ENCODE peak calls at places on chromosomes 7 and 10, in five cellular contexts. K, Q, S, G and E are unnamed samples.

GRCh38 chr10:44828515-44829142 is 82.5 kb upstream of the TMEM72 start:
- DNase-seq in K (no peak), Q (no peak), S (no peak), G (no peak), E (peak)

GRCh38 chr7:152366662-152367061 is 69.1 kb downstream of the KMT2C start:
- DNase-seq in K (peak), Q (no peak), S (no peak), G (no peak), E (peak)

GRCh38 chr7:157423348-157423747 is 86.5 kb downstream of the DNAJB6 start:
- DNase-seq in K (no peak), Q (no peak), S (no peak), G (no peak), E (no peak)

GRCh38 chr7:96794063-96794462 is 84.4 kb upstream of the SEM1 start:
- DNase-seq in K (no peak), Q (no peak), S (no peak), G (no peak), E (no peak)

GRCh38 chr7:131244259-131244852 is 83.3 kb upstream of the MKLN1 start:
- DNase-seq in K (no peak), Q (peak), S (peak), G (peak), E (peak)

GRCh38 chr10:97163646-97164535 is 21.9 kb downstream of the SLIT1 start:
- DNase-seq in K (peak), Q (no peak), S (no peak), G (no peak), E (no peak)

GRCh38 chr7:35725280-35725680 is 30.3 kb upstream of the HERPUD2 start:
- DNase-seq in K (peak), Q (no peak), S (no peak), G (no peak), E (no peak)

GRCh38 chr7:28536259-28536658 is 123.9 kb downstream of the CREB5 start:
- DNase-seq in K (no peak), Q (peak), S (no peak), G (no peak), E (peak)

GRCh38 chr7:127986581-127987461 is 44.4 kb downstream of the LRRC4 start:
- DNase-seq in K (no peak), Q (no peak), S (no peak), G (no peak), E (no peak)

GRCh38 chr7:123751816-123752215 is 3.0 kb upstream of the WASL start:
- DNase-seq in K (no peak), Q (no peak), S (no peak), G (no peak), E (no peak)

GRCh38 chr7:158992759-158993158 is 136.4 kb downstream of the DYNC2I1 start:
- DNase-seq in K (no peak), Q (no peak), S (no peak), G (no peak), E (no peak)

GRCh38 chr7:157553256-157553655 is 216.5 kb downstream of the DNAJB6 start:
- DNase-seq in K (peak), Q (no peak), S (no peak), G (no peak), E (no peak)

GRCh38 chr10:26881600-26882331 is 21.0 kb upstream of the ABI1 start:
- DNase-seq in K (no peak), Q (peak), S (peak), G (peak), E (peak)

GRCh38 chr10:36759111-36759805 is 366.1 kb upstream of the ANKRD30A start:
- DNase-seq in K (no peak), Q (peak), S (peak), G (peak), E (peak)

GRCh38 chr7:140937702-140938283 is 13.1 kb upstream of the BRAF start:
- DNase-seq in K (no peak), Q (no peak), S (no peak), G (no peak), E (no peak)

GRCh38 chr7:74027683-74028320 is at the start of gene ELN:
- DNase-seq in K (no peak), Q (no peak), S (no peak), G (no peak), E (peak)